ENCODE peak calls at places on chromosomes 16 and 17, in seven cellular contexts. Y, D, O, T, C, G and W are unnamed samples.

GRCh38 chr17:27496501-27496943 is 40.3 kb downstream of the KSR1 start:
- DNase-seq in Y (peak), D (peak), O (peak), T (no peak), C (no peak), G (no peak), W (no peak)

GRCh38 chr16:20906225-20906870 is 5.8 kb downstream of the LYRM1 start:
- DNase-seq in Y (no peak), D (no peak), O (no peak), T (no peak), C (no peak), G (no peak), W (no peak)

GRCh38 chr17:41538565-41538991 is 10.5 kb upstream of the KRT19 start:
- DNase-seq in Y (peak), D (no peak), O (no peak), T (no peak), C (no peak), G (no peak), W (no peak)

GRCh38 chr16:88772871-88773811 is 11.9 kb downstream of the PIEZO1 start:
- DNase-seq in Y (peak), D (peak), O (no peak), T (no peak), C (no peak), G (no peak), W (no peak)

GRCh38 chr16:88591577-88592021 is 21.4 kb downstream of the ZC3H18 start:
- DNase-seq in Y (no peak), D (no peak), O (no peak), T (no peak), C (no peak), G (no peak), W (no peak)

GRCh38 chr17:31459716-31460115 is 68.2 kb downstream of the RAB11FIP4 start:
- DNase-seq in Y (no peak), D (no peak), O (no peak), T (no peak), C (no peak), G (no peak), W (no peak)

GRCh38 chr17:6011241-6011640 is 58.9 kb upstream of the WSCD1 start:
- DNase-seq in Y (no peak), D (no peak), O (no peak), T (no peak), C (no peak), G (no peak), W (no peak)

GRCh38 chr16:81715358-81716196 is 63.5 kb upstream of the PLCG2 start:
- DNase-seq in Y (no peak), D (no peak), O (no peak), T (peak), C (no peak), G (no peak), W (peak)

GRCh38 chr17:48051706-48052486 is 3.7 kb downstream of the NFE2L1 start:
- DNase-seq in Y (no peak), D (no peak), O (peak), T (no peak), C (no peak), G (no peak), W (no peak)

GRCh38 chr16:79540825-79541595 is 59.5 kb downstream of the MAF start:
- DNase-seq in Y (no peak), D (no peak), O (no peak), T (no peak), C (no peak), G (no peak), W (no peak)

GRCh38 chr17:75289832-75290337 is 652 bp upstream of the SLC25A19 start:
- DNase-seq in Y (peak), D (no peak), O (peak), T (no peak), C (peak), G (no peak), W (no peak)

GRCh38 chr17:82384730-82385429 is 13.3 kb downstream of the UTS2R start:
- DNase-seq in Y (peak), D (no peak), O (peak), T (no peak), C (peak), G (peak), W (no peak)

GRCh38 chr17:80092959-80093358 is 8.4 kb upstream of the GAA start:
- DNase-seq in Y (no peak), D (no peak), O (no peak), T (no peak), C (no peak), G (no peak), W (no peak)

GRCh38 chr16:84585886-84586285 is 32.0 kb downstream of the COTL1 start:
- DNase-seq in Y (peak), D (peak), O (no peak), T (no peak), C (no peak), G (no peak), W (no peak)

GRCh38 chr17:28716740-28717577 is 709 bp downstream of the RAB34 start:
- DNase-seq in Y (no peak), D (peak), O (no peak), T (no peak), C (no peak), G (no peak), W (no peak)

GRCh38 chr17:19327039-19327776 is 35.3 kb downstream of the B9D1 start:
- DNase-seq in Y (no peak), D (no peak), O (no peak), T (no peak), C (no peak), G (no peak), W (no peak)

GRCh38 chr16:80788016-80788415 is 16.4 kb downstream of the CDYL2 start:
- DNase-seq in Y (no peak), D (no peak), O (no peak), T (no peak), C (no peak), G (no peak), W (no peak)

GRCh38 chr17:5843366-5844026 is 226.7 kb upstream of the WSCD1 start:
- DNase-seq in Y (no peak), D (no peak), O (no peak), T (no peak), C (no peak), G (no peak), W (no peak)

GRCh38 chr16:23865853-23866252 is 30.1 kb downstream of the PRKCB start:
- DNase-seq in Y (peak), D (no peak), O (no peak), T (no peak), C (no peak), G (no peak), W (no peak)

GRCh38 chr16:14024300-14024699 is 46.8 kb upstream of the MRTFB start:
- DNase-seq in Y (peak), D (no peak), O (no peak), T (no peak), C (no peak), G (no peak), W (no peak)

GRCh38 chr16:81610936-81611335 is 166.3 kb downstream of the CMIP start:
- DNase-seq in Y (no peak), D (no peak), O (no peak), T (no peak), C (no peak), G (no peak), W (no peak)

GRCh38 chr17:68417317-68417716 is 40.0 kb downstream of the WIPI1 start:
- DNase-seq in Y (no peak), D (no peak), O (no peak), T (no peak), C (no peak), G (no peak), W (no peak)